ENCODE peak calls at places on chromosomes 12 and 14, in seven cellular contexts. B is GM04503; V is stimulated activated CD4-positive, alpha-beta T cell treated with anti-CD3 and anti-CD28 coated beads, Interleukin-4, amount 100 ng/mL, for 24 hours; E is AG09319; H is non-pigmented ciliary epithelial cell; W is central memory CD8-positive, alpha-beta T cell; D is activated CD4-positive, CD25-positive, alpha-beta regulatory T cell treated with anti-CD3 and anti-CD28 coated beads, Interleukin-2, amount 50 U/mL, for 72 hours. G is an unnamed sample.

GRCh38 chr12:132565365-132565764 is 45.0 kb downstream of the LRCOL1 start:
- DNase-seq in W (no peak), D (no peak), E (no peak), V (no peak), H (no peak), B (no peak), G (no peak)

GRCh38 chr12:58393152-58393551 is 451.8 kb downstream of the ATP23 start:
- DNase-seq in D (no peak), W (no peak), B (no peak), E (no peak), V (no peak), H (no peak), G (no peak)

GRCh38 chr14:44771495-44771894 is 190.3 kb downstream of the KLHL28 start:
- DNase-seq in H (no peak), B (no peak), W (no peak), V (no peak), D (no peak), E (no peak), G (no peak)

GRCh38 chr12:55930771-55931316 is at the start of gene DGKA:
- DNase-seq in V (peak), H (peak), E (no peak), W (no peak), B (peak), D (peak), G (no peak)

GRCh38 chr12:71085575-71085974 is 72.2 kb downstream of the TSPAN8 start:
- DNase-seq in V (no peak), H (no peak), B (no peak), D (no peak), W (no peak), E (no peak), G (no peak)

GRCh38 chr12:92107094-92107493 is 38.6 kb downstream of the BTG1 start:
- DNase-seq in W (no peak), V (no peak), B (no peak), H (no peak), E (no peak), D (no peak), G (no peak)

GRCh38 chr14:49303952-49304516 is 282.1 kb downstream of the RPS29 start:
- DNase-seq in D (no peak), V (no peak), W (no peak), B (no peak), E (no peak), H (no peak), G (no peak)

GRCh38 chr12:49897276-49897675 is 6.4 kb downstream of the FAIM2 start:
- DNase-seq in W (no peak), V (no peak), D (no peak), H (no peak), E (no peak), B (no peak), G (no peak)

GRCh38 chr14:68670344-68670725 is 122.5 kb downstream of the ZFP36L1 start:
- DNase-seq in H (no peak), B (no peak), E (no peak), V (no peak), D (no peak), W (no peak), G (no peak)

GRCh38 chr12:105983622-105984325 is 155.0 kb downstream of the NUAK1 start:
- DNase-seq in E (no peak), D (no peak), B (peak), H (peak), V (no peak), W (no peak), G (no peak)

GRCh38 chr12:106309671-106310313 is 7.3 kb downstream of the TCP11L2 start:
- DNase-seq in E (no peak), H (peak), W (no peak), B (no peak), D (no peak), V (no peak), G (no peak)

GRCh38 chr14:77026166-77026929 is 2.2 kb downstream of the IRF2BPL start:
- DNase-seq in W (no peak), B (no peak), E (no peak), D (no peak), H (no peak), V (no peak), G (no peak)

GRCh38 chr12:57224973-57225679 is 4.4 kb upstream of the SHMT2 start:
- DNase-seq in W (no peak), V (peak), E (no peak), D (peak), H (no peak), B (no peak), G (no peak)